ENCODE peak calls at places on chromosomes 2 and 18, in eight cellular contexts. One of them, this sample, is unnamed.

GRCh38 chr2:241953324-241953851 is 83.9 kb downstream of the RTP5 start:
- DNase-seq in NCI-H1092 treated with DMSO at 0.1 percent for 48 hours: no peak
- DNase-seq in LoVo: no peak
- DNase-seq in OCI-M1: no peak
- DNase-seq in activated CD4-positive, alpha-beta T cell treated with anti-CD3 and anti-CD28 coated beads, Interleukin-2, amount 10 ng/mL, durations not matched to agents 7 days and 5 days: no peak
- DNase-seq in HT-29: no peak
- DNase-seq in non-pigmented ciliary epithelial cell: no peak
- DNase-seq in nephron progenitor cell: no peak
- DNase-seq in this sample: no peak

GRCh38 chr2:20326163-20326780 is 24.4 kb downstream of the PUM2 start:
- DNase-seq in nephron progenitor cell: peak
- DNase-seq in HT-29: peak
- DNase-seq in activated CD4-positive, alpha-beta T cell treated with anti-CD3 and anti-CD28 coated beads, Interleukin-2, amount 10 ng/mL, durations not matched to agents 7 days and 5 days: peak
- DNase-seq in non-pigmented ciliary epithelial cell: no peak
- DNase-seq in NCI-H1092 treated with DMSO at 0.1 percent for 48 hours: peak
- DNase-seq in OCI-M1: peak
- DNase-seq in LoVo: peak
- DNase-seq in this sample: peak

GRCh38 chr18:28114472-28114871 is 62.5 kb downstream of the CDH2 start:
- DNase-seq in OCI-M1: no peak
- DNase-seq in nephron progenitor cell: no peak
- DNase-seq in activated CD4-positive, alpha-beta T cell treated with anti-CD3 and anti-CD28 coated beads, Interleukin-2, amount 10 ng/mL, durations not matched to agents 7 days and 5 days: no peak
- DNase-seq in LoVo: no peak
- DNase-seq in NCI-H1092 treated with DMSO at 0.1 percent for 48 hours: no peak
- DNase-seq in HT-29: no peak
- DNase-seq in non-pigmented ciliary epithelial cell: peak
- DNase-seq in this sample: no peak

GRCh38 chr2:238868616-238869292 is 20.9 kb downstream of the TWIST2 start:
- DNase-seq in LoVo: no peak
- DNase-seq in NCI-H1092 treated with DMSO at 0.1 percent for 48 hours: no peak
- DNase-seq in non-pigmented ciliary epithelial cell: no peak
- DNase-seq in nephron progenitor cell: no peak
- DNase-seq in HT-29: no peak
- DNase-seq in OCI-M1: no peak
- DNase-seq in activated CD4-positive, alpha-beta T cell treated with anti-CD3 and anti-CD28 coated beads, Interleukin-2, amount 10 ng/mL, durations not matched to agents 7 days and 5 days: no peak
- DNase-seq in this sample: no peak

GRCh38 chr18:66560092-66560491 is 43.8 kb downstream of the CDH19 start:
- DNase-seq in non-pigmented ciliary epithelial cell: no peak
- DNase-seq in OCI-M1: peak
- DNase-seq in activated CD4-positive, alpha-beta T cell treated with anti-CD3 and anti-CD28 coated beads, Interleukin-2, amount 10 ng/mL, durations not matched to agents 7 days and 5 days: no peak
- DNase-seq in HT-29: peak
- DNase-seq in nephron progenitor cell: no peak
- DNase-seq in NCI-H1092 treated with DMSO at 0.1 percent for 48 hours: peak
- DNase-seq in LoVo: peak
- DNase-seq in this sample: no peak

GRCh38 chr2:238636269-238637073 is 209.7 kb downstream of the ASB1 start:
- DNase-seq in OCI-M1: no peak
- DNase-seq in HT-29: peak
- DNase-seq in NCI-H1092 treated with DMSO at 0.1 percent for 48 hours: no peak
- DNase-seq in LoVo: peak
- DNase-seq in nephron progenitor cell: no peak
- DNase-seq in non-pigmented ciliary epithelial cell: peak
- DNase-seq in activated CD4-positive, alpha-beta T cell treated with anti-CD3 and anti-CD28 coated beads, Interleukin-2, amount 10 ng/mL, durations not matched to agents 7 days and 5 days: no peak
- DNase-seq in this sample: peak

GRCh38 chr2:1162246-1162645 is 211.6 kb downstream of the SNTG2 start:
- DNase-seq in OCI-M1: no peak
- DNase-seq in NCI-H1092 treated with DMSO at 0.1 percent for 48 hours: no peak
- DNase-seq in activated CD4-positive, alpha-beta T cell treated with anti-CD3 and anti-CD28 coated beads, Interleukin-2, amount 10 ng/mL, durations not matched to agents 7 days and 5 days: no peak
- DNase-seq in nephron progenitor cell: no peak
- DNase-seq in LoVo: no peak
- DNase-seq in non-pigmented ciliary epithelial cell: no peak
- DNase-seq in HT-29: no peak
- DNase-seq in this sample: no peak

GRCh38 chr2:223528036-223528435 is 74.1 kb downstream of the SCG2 start:
- DNase-seq in activated CD4-positive, alpha-beta T cell treated with anti-CD3 and anti-CD28 coated beads, Interleukin-2, amount 10 ng/mL, durations not matched to agents 7 days and 5 days: no peak
- DNase-seq in OCI-M1: no peak
- DNase-seq in NCI-H1092 treated with DMSO at 0.1 percent for 48 hours: no peak
- DNase-seq in nephron progenitor cell: no peak
- DNase-seq in non-pigmented ciliary epithelial cell: peak
- DNase-seq in LoVo: no peak
- DNase-seq in HT-29: no peak
- DNase-seq in this sample: no peak

GRCh38 chr2:6911721-6912120 is 5.5 kb upstream of the RNF144A start:
- DNase-seq in non-pigmented ciliary epithelial cell: no peak
- DNase-seq in LoVo: no peak
- DNase-seq in nephron progenitor cell: no peak
- DNase-seq in NCI-H1092 treated with DMSO at 0.1 percent for 48 hours: no peak
- DNase-seq in OCI-M1: no peak
- DNase-seq in activated CD4-positive, alpha-beta T cell treated with anti-CD3 and anti-CD28 coated beads, Interleukin-2, amount 10 ng/mL, durations not matched to agents 7 days and 5 days: no peak
- DNase-seq in HT-29: no peak
- DNase-seq in this sample: no peak

GRCh38 chr2:214244847-214245246 is 166.0 kb upstream of the VWC2L start:
- DNase-seq in activated CD4-positive, alpha-beta T cell treated with anti-CD3 and anti-CD28 coated beads, Interleukin-2, amount 10 ng/mL, durations not matched to agents 7 days and 5 days: no peak
- DNase-seq in OCI-M1: no peak
- DNase-seq in nephron progenitor cell: no peak
- DNase-seq in LoVo: no peak
- DNase-seq in NCI-H1092 treated with DMSO at 0.1 percent for 48 hours: no peak
- DNase-seq in HT-29: no peak
- DNase-seq in non-pigmented ciliary epithelial cell: peak
- DNase-seq in this sample: no peak

GRCh38 chr2:207746131-207746530 is 23.6 kb downstream of the FZD5 start:
- DNase-seq in nephron progenitor cell: peak
- DNase-seq in NCI-H1092 treated with DMSO at 0.1 percent for 48 hours: peak
- DNase-seq in non-pigmented ciliary epithelial cell: no peak
- DNase-seq in OCI-M1: peak
- DNase-seq in HT-29: peak
- DNase-seq in LoVo: peak
- DNase-seq in activated CD4-positive, alpha-beta T cell treated with anti-CD3 and anti-CD28 coated beads, Interleukin-2, amount 10 ng/mL, durations not matched to agents 7 days and 5 days: peak
- DNase-seq in this sample: peak

GRCh38 chr2:173436088-173436487 is 81.4 kb downstream of the CDCA7 start:
- DNase-seq in nephron progenitor cell: no peak
- DNase-seq in non-pigmented ciliary epithelial cell: no peak
- DNase-seq in activated CD4-positive, alpha-beta T cell treated with anti-CD3 and anti-CD28 coated beads, Interleukin-2, amount 10 ng/mL, durations not matched to agents 7 days and 5 days: no peak
- DNase-seq in OCI-M1: no peak
- DNase-seq in LoVo: no peak
- DNase-seq in NCI-H1092 treated with DMSO at 0.1 percent for 48 hours: no peak
- DNase-seq in HT-29: no peak
- DNase-seq in this sample: no peak

GRCh38 chr18:79917351-79918088 is 33.9 kb downstream of the SLC66A2 start:
- DNase-seq in nephron progenitor cell: no peak
- DNase-seq in activated CD4-positive, alpha-beta T cell treated with anti-CD3 and anti-CD28 coated beads, Interleukin-2, amount 10 ng/mL, durations not matched to agents 7 days and 5 days: no peak
- DNase-seq in NCI-H1092 treated with DMSO at 0.1 percent for 48 hours: no peak
- DNase-seq in HT-29: no peak
- DNase-seq in OCI-M1: no peak
- DNase-seq in LoVo: no peak
- DNase-seq in non-pigmented ciliary epithelial cell: no peak
- DNase-seq in this sample: no peak

This sample was measured in trophoblast cell.